ENCODE peak calls at places on chromosomes 16 and 17, in eight cellular contexts. R is ovary, N is body of pancreas, F is Peyer's patch, W is H54, O is prostate gland, G is K562, S is spleen. D is an unnamed sample.

GRCh38 chr17:57097832-57098421 is 12.9 kb downstream of the AKAP1 start:
- DNase-seq in R (no peak), N (no peak), F (no peak), W (peak), O (no peak), G (no peak), S (no peak), D (no peak)

GRCh38 chr16:58114827-58115825 is 14.1 kb downstream of the CFAP20 start:
- DNase-seq in R (no peak), N (no peak), F (no peak), W (no peak), O (no peak), G (no peak), S (no peak), D (no peak)

GRCh38 chr16:16021988-16022682 is 72.7 kb downstream of the ABCC1 start:
- DNase-seq in R (peak), N (peak), F (peak), W (peak), O (peak), G (peak), S (peak), D (no peak)

GRCh38 chr17:3043737-3044365 is 19.6 kb downstream of the OR1D5 start:
- DNase-seq in R (no peak), N (no peak), F (no peak), W (no peak), O (no peak), G (peak), S (no peak), D (no peak)

GRCh38 chr17:60573139-60573975 is 26.6 kb upstream of the PPM1D start:
- DNase-seq in R (no peak), N (no peak), F (no peak), W (no peak), O (no peak), G (no peak), S (no peak), D (no peak)

GRCh38 chr16:83899272-83899897 is 470 bp downstream of the MLYCD start:
- DNase-seq in R (peak), N (peak), F (peak), W (no peak), O (no peak), G (peak), S (peak), D (peak)

GRCh38 chr16:67451061-67451703 is 20.3 kb downstream of the HSD11B2 start:
- DNase-seq in R (no peak), N (no peak), F (no peak), W (no peak), O (no peak), G (no peak), S (no peak), D (no peak)

GRCh38 chr16:4360538-4361021 is 9.5 kb upstream of the PAM16 start:
- DNase-seq in R (no peak), N (no peak), F (no peak), W (no peak), O (no peak), G (peak), S (no peak), D (no peak)

GRCh38 chr17:42917236-42917603 is 16.6 kb downstream of the G6PC1 start:
- DNase-seq in R (no peak), N (no peak), F (no peak), W (no peak), O (no peak), G (no peak), S (no peak), D (no peak)

GRCh38 chr17:57260325-57261083 is 4.2 kb downstream of the MSI2 start:
- DNase-seq in R (no peak), N (no peak), F (no peak), W (no peak), O (no peak), G (no peak), S (no peak), D (no peak)

GRCh38 chr16:79912592-79913310 is 312.2 kb upstream of the MAF start:
- DNase-seq in R (no peak), N (no peak), F (no peak), W (no peak), O (no peak), G (no peak), S (no peak), D (no peak)

GRCh38 chr17:34312080-34312479 is 7.2 kb upstream of the CCL8 start:
- DNase-seq in R (no peak), N (no peak), F (no peak), W (no peak), O (no peak), G (no peak), S (no peak), D (no peak)

GRCh38 chr16:75341934-75342811 is 90.7 kb upstream of the BCAR1 start:
- DNase-seq in R (no peak), N (no peak), F (no peak), W (peak), O (peak), G (no peak), S (no peak), D (no peak)
- TF ChIP-seq POLR2A in R (no peak), N (no peak), F (no peak), W (no peak), O (no peak), G (no peak), S (no peak), D (no peak)

DNA sequence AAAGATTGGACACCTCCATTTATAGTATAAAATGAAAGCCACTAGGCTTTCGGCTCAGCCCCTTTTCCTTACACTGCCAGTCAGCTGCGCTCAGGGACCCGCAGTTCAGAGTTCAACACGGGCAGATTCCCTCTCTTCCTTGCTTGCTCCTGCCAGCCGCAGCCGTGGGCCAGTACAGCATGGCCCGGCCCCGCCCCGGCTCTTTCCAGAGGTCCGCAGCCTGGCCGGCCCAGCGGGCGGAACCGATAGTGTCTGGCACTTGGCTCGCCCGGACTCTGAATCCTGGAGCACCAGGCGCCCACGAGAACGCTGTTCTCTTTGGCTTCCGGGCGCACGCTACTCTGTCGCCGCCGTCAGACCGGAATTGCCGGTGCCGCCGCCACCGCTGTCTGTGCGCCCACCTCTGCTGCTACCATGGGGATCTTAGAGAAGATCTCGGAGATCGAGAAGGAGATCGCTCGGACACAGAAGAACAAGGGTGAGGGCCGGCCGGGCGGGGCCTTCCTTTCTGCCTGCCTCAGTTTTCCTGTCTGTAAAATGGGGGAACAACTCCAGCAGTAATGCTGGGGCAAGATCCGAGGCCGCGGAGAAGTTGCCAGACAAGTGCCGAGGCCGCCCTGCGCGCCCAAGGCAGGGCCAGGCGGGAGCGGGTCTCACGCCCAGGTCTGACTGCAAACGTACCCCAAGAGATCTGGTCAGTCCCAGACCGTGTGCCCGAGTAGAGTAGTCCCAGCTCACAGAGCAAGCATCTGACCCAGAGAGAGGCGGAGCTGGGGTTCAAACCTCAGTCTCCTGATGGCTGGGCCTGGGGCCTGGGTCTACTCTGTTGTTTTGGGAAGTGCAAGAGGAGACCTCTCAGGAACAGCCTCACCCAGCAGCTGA is at the start of gene DRG2:
- DNase-seq in R (peak), N (peak), F (peak), W (peak), O (peak), G (peak), S (peak), D (peak)
- TF ChIP-seq POLR2A in R (peak), N (peak), F (peak), W (peak), O (no peak), G (peak), S (peak), D (peak)

GRCh38 chr17:75856062-75856681 is 1.0 kb upstream of the WBP2 start:
- DNase-seq in R (no peak), N (no peak), F (peak), W (no peak), O (no peak), G (no peak), S (no peak), D (no peak)

GRCh38 chr17:75853410-75853809 is 1.7 kb downstream of the WBP2 start:
- DNase-seq in R (no peak), N (no peak), F (no peak), W (no peak), O (no peak), G (no peak), S (no peak), D (no peak)

GRCh38 chr17:75854111-75854748 is 905 bp downstream of the WBP2 start:
- DNase-seq in R (no peak), N (peak), F (no peak), W (peak), O (no peak), G (peak), S (peak), D (no peak)

GRCh38 chr17:75854881-75855309 is 240 bp downstream of the WBP2 start:
- DNase-seq in R (no peak), N (no peak), F (no peak), W (no peak), O (no peak), G (peak), S (no peak), D (no peak)

DNA sequence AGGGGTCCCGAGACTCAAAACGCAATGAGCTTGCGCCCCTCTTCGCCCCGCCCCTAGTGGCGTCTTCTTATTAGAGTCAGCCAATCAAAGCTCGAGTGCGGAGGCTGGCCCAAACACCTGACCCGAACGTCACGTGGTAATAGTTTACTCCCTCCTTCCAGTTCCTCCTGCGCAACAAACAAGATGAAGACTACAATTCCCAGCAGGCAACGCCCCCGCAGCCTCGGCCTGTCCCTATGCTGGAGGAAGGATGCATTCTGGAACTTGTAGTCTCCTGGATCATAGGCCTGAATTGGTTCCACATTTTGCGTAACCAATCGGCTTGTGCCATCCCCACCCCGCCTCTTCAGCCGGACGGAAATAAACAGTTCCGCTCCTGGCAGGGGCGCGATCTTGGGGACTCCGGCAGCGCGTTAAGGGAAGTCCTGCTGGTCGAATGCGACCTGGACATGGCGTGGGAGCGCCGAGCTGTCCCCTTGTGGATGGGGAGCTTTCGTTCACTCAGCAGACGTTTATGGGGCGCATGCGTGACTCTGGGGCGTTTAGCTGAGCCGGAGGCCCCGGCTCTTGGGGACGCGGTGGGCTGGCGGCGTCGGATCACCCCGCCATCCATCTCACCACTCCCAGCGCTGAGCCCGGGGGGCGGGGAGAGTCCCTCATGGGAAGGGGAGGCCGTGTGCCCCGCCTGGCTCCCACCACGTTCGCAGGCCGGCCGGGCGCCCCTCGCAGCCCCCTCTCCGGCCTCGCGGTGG is at the start of gene WBP2:
- DNase-seq in R (peak), N (peak), F (peak), W (peak), O (peak), G (peak), S (peak), D (peak)
- TF ChIP-seq POLR2A in R (peak), N (peak), F (peak), W (peak), O (peak), G (peak), S (peak), D (peak)

DNA sequence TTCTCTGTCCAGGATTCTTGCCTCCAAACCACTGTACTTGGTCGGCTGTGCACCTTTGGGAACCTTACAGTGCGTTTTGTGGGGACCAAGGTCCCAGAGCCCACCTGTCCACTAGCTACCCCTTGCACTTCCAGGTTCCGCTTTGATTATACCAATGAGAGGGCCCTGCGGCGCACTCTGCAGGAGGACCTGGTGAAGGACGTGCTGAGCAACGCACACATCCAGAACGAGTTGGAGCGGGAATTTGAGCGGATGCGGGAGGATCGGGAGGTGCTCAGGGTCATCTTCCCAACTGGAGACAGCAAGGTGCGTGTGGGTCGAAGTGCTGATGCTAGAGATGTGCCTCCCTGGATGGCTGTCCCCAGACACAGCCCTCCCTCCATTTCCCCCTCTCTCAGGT is 18.8 kb downstream of the POLR2A start:
- DNase-seq in R (no peak), N (no peak), F (no peak), W (no peak), O (no peak), G (peak), S (no peak), D (no peak)
- TF ChIP-seq POLR2A in R (no peak), N (no peak), F (no peak), W (no peak), O (no peak), G (no peak), S (no peak), D (no peak)

DNA sequence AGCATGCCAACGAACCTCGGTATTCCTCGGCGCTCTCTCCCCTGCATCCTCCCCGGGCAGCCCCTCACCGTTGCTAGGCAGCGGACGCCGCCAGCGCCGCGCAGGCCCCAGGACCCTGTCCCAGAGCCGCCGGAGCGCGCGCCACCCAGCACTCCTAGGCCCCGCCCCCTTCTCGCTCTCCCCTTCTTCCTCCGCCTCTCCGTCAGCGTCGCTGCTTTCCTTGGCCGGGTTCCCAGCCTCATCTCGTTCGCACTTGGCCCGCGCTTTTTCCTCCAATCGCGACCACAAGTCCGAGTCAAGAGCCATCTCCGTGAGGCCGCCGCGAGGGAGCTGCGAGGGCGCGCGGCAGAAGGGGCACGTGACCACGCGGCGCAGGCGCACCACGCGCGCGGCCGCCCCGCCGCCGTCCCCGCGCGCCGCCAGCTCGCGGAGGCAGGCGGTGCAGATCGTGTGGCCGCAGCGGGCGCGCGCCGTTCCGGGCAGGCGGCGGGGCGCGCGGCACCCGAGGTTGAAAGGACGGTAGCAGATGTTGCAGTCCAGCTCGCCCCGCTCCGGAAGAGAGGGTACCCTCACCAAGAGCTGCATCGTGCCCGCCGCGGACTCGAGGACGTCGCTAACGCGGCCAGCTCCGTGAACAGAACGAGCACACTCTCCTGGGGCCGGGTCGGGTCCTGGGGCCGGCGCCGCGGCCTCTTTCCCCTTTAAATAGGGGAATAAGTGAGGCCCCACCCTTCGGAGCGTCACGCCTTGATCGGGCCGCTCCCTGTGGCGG is at the start of gene RNF227:
- DNase-seq in R (peak), N (peak), F (peak), W (peak), O (peak), G (peak), S (peak), D (peak)
- TF ChIP-seq POLR2A in R (peak), N (peak), F (no peak), W (peak), O (peak), G (peak), S (no peak), D (no peak)

GRCh38 chr16:2867987-2868789 is 10.2 kb upstream of the PRSS22 start:
- DNase-seq in R (peak), N (peak), F (peak), W (peak), O (peak), G (peak), S (peak), D (peak)
- TF ChIP-seq POLR2A in R (peak), N (peak), F (peak), W (peak), O (no peak), G (peak), S (no peak), D (peak)

GRCh38 chr16:85554114-85554790 is 58.9 kb upstream of the GSE1 start:
- DNase-seq in R (peak), N (peak), F (peak), W (peak), O (peak), G (peak), S (peak), D (peak)
- TF ChIP-seq POLR2A in R (peak), N (peak), F (peak), W (peak), O (no peak), G (peak), S (no peak), D (peak)

GRCh38 chr17:75636381-75637142 is 3.3 kb downstream of the SMIM5 start:
- DNase-seq in R (peak), N (no peak), F (no peak), W (no peak), O (no peak), G (no peak), S (peak), D (no peak)
- TF ChIP-seq POLR2A in R (no peak), N (no peak), F (no peak), W (no peak), O (no peak), G (no peak), S (no peak), D (no peak)

GRCh38 chr16:29816694-29817441 is 916 bp downstream of the PAGR1 start:
- DNase-seq in R (peak), N (peak), F (peak), W (no peak), O (peak), G (peak), S (peak), D (peak)
- TF ChIP-seq POLR2A in R (no peak), N (no peak), F (peak), W (peak), O (peak), G (no peak), S (no peak), D (no peak)

GRCh38 chr16:3134338-3135119 is at the start of gene ZNF213:
- DNase-seq in R (peak), N (peak), F (peak), W (peak), O (peak), G (peak), S (peak), D (peak)

GRCh38 chr16:3131755-3132377 is 3.0 kb upstream of the ZNF213 start:
- DNase-seq in R (peak), N (peak), F (peak), W (no peak), O (no peak), G (peak), S (no peak), D (peak)

GRCh38 chr16:3127745-3128144 is 7.1 kb upstream of the ZNF213 start:
- DNase-seq in R (no peak), N (no peak), F (no peak), W (no peak), O (no peak), G (no peak), S (no peak), D (no peak)

GRCh38 chr16:3123986-3124886 is 10.6 kb upstream of the ZNF213 start:
- DNase-seq in R (peak), N (peak), F (peak), W (peak), O (peak), G (peak), S (peak), D (peak)

DNA sequence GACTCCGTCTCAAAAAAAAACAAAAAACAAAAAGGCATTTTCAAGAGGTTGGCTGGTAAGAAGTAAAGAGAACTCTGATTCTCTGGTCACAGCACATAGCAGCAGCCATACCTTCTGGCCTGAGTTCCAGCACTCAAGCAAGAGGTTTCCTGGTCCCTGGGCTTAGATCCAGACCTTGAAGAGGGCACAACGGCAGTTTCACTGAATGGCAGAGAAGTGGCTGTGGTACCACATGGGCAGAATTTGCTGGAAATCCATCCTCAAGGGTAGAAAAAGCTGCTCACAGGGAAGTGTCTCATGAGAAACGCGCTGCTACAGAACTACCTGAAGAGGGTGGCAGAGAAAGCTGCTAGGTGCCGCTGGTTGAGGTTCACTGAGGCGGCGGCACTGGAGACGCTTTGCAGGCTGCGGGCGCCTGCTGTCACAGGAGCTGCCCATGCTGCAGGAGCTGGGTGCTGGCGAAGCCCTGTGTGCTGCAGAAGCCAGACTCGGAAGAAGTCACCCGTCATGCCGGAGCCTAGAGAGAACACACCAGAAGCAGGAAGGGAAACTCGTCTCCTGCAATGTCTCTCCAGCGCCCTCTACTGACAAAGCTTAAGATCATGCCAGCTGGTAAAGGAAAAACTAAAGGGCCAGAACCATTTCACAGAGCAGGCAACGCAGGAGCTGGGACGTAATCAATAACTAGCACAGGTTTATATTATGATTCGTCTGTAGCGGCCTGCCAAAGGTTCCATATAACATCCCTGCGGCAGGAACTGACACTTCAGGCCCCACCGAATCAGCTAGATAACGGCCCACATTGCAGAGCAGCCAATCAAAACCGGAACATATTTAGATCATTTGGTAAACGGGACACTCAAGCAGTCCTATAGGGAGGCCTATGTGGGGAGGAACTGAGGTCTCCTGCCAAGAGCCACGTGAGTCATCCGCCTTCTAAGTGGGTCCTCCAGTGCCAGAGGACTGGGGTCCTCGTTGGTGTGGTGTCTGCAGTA is 5.4 kb upstream of the ZNF213 start:
- DNase-seq in R (peak), N (peak), F (peak), W (no peak), O (peak), G (peak), S (peak), D (no peak)
- TF ChIP-seq POLR2A in R (no peak), N (peak), F (peak), W (no peak), O (no peak), G (peak), S (no peak), D (peak)